ENCODE peak calls at places on chromosomes 3 and 15, in seven cellular contexts. One of them, this sample, is unnamed.
A peak's percentile ranks its signal among the peaks of the same experiment; 100 is the strongest.

GRCh38 chr3:96334779-96335178 is 479.6 kb upstream of the EPHA6 start:
- DNase-seq in SJSA1: no peak
- DNase-seq in sigmoid colon: no peak
- DNase-seq in heart left ventricle: no peak
- DNase-seq in astrocyte: no peak
- DNase-seq in uterus: no peak
- DNase-seq in endodermal cell: no peak
- DNase-seq in this sample: no peak

GRCh38 chr3:135125171-135125801 is 330.2 kb downstream of the EPHB1 start:
- DNase-seq in sigmoid colon: no peak
- DNase-seq in heart left ventricle: no peak
- DNase-seq in endodermal cell: peak; percentile 75
- DNase-seq in SJSA1: peak; percentile 4
- DNase-seq in astrocyte: peak; percentile 12
- DNase-seq in uterus: no peak
- DNase-seq in this sample: peak; percentile 59

GRCh38 chr15:70584838-70585706 is 178.3 kb downstream of the UACA start:
- DNase-seq in astrocyte: peak; percentile 63
- DNase-seq in endodermal cell: peak; percentile 94
- DNase-seq in uterus: no peak
- DNase-seq in heart left ventricle: no peak
- DNase-seq in SJSA1: no peak
- DNase-seq in sigmoid colon: no peak
- DNase-seq in this sample: peak; percentile 97

GRCh38 chr3:55724851-55725250 is 237.7 kb upstream of the WNT5A start:
- DNase-seq in endodermal cell: no peak
- DNase-seq in heart left ventricle: no peak
- DNase-seq in sigmoid colon: no peak
- DNase-seq in uterus: no peak
- DNase-seq in astrocyte: no peak
- DNase-seq in SJSA1: no peak
- DNase-seq in this sample: no peak

GRCh38 chr3:129836381-129837056 is 57.0 kb downstream of the TMCC1 start:
- DNase-seq in heart left ventricle: no peak
- DNase-seq in SJSA1: no peak
- DNase-seq in endodermal cell: peak; percentile 79
- DNase-seq in uterus: no peak
- DNase-seq in astrocyte: no peak
- DNase-seq in sigmoid colon: no peak
- DNase-seq in this sample: peak; percentile 28

GRCh38 chr15:60695713-60696522 is 217.0 kb upstream of the ICE2 start:
- DNase-seq in astrocyte: peak; percentile 47
- DNase-seq in heart left ventricle: no peak
- DNase-seq in SJSA1: no peak
- DNase-seq in endodermal cell: no peak
- DNase-seq in sigmoid colon: no peak
- DNase-seq in uterus: no peak
- DNase-seq in this sample: no peak

GRCh38 chr3:188683032-188683491 is 488.7 kb upstream of the TPRG1 start:
- DNase-seq in astrocyte: peak; percentile 100
- DNase-seq in heart left ventricle: no peak
- DNase-seq in uterus: no peak
- DNase-seq in SJSA1: no peak
- DNase-seq in sigmoid colon: no peak
- DNase-seq in endodermal cell: no peak
- DNase-seq in this sample: no peak

GRCh38 chr3:172074578-172074977 is 35.2 kb downstream of the FNDC3B start:
- DNase-seq in SJSA1: no peak
- DNase-seq in sigmoid colon: peak; percentile 78
- DNase-seq in uterus: no peak
- DNase-seq in astrocyte: no peak
- DNase-seq in endodermal cell: no peak
- DNase-seq in heart left ventricle: no peak
- DNase-seq in this sample: no peak

GRCh38 chr15:101445562-101446526 is 43.7 kb downstream of the PCSK6 start:
- DNase-seq in endodermal cell: peak; percentile 17
- DNase-seq in SJSA1: peak; percentile 31
- DNase-seq in uterus: no peak
- DNase-seq in sigmoid colon: peak; percentile 71
- DNase-seq in astrocyte: peak; percentile 8
- DNase-seq in heart left ventricle: peak; percentile 83
- DNase-seq in this sample: no peak

GRCh38 chr3:128567705-128568356 is 74.8 kb upstream of the GATA2 start:
- DNase-seq in astrocyte: no peak
- DNase-seq in heart left ventricle: no peak
- DNase-seq in SJSA1: no peak
- DNase-seq in sigmoid colon: peak; percentile 38
- DNase-seq in uterus: no peak
- DNase-seq in endodermal cell: peak; percentile 71
- DNase-seq in this sample: no peak
- H3K4me3 ChIP-seq in astrocyte: no peak overlapping the region
- H3K4me3 ChIP-seq in heart left ventricle: no peak overlapping the region
- H3K4me3 ChIP-seq in SJSA1: no peak overlapping the region
- H3K4me3 ChIP-seq in sigmoid colon: no peak overlapping the region
- H3K4me3 ChIP-seq in uterus: no peak overlapping the region
- H3K4me3 ChIP-seq in endodermal cell: no peak overlapping the region
- H3K4me3 ChIP-seq in this sample: no peak overlapping the region

DNA sequence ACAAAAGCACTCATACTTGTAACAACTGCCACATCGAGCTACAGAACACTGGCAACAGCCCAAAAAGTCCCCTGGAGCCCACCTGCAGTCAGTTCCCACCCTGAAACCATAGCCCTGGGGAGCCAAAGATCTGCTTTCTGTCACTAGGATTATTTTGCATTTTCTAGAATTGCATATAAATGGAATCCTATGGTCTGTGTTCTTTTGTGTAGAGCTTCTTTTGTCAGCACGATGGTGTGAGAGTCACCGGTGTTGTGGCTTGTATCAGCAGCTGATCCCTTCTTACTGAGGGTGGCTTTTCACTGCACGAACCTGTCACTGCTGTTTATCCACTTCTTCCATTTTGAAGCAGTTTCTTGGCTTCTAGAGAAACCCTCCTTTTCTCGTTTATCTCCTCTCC is 60.1 kb upstream of the PRR23E start:
- DNase-seq in SJSA1: no peak
- DNase-seq in heart left ventricle: no peak
- DNase-seq in astrocyte: no peak
- DNase-seq in sigmoid colon: no peak
- DNase-seq in uterus: no peak
- DNase-seq in endodermal cell: peak; percentile 36
- DNase-seq in this sample: no peak
- H3K27me3 ChIP-seq in SJSA1: peaks cover 48% of the 10 kb centered on the region
- H3K27me3 ChIP-seq in heart left ventricle: no peaks in the 10 kb centered on the region
- H3K27me3 ChIP-seq in astrocyte: peaks cover 32% of the 10 kb centered on the region
- H3K27me3 ChIP-seq in sigmoid colon: peaks cover 13% of the 10 kb centered on the region
- H3K27me3 ChIP-seq in uterus: no peaks in the 10 kb centered on the region
- H3K27me3 ChIP-seq in endodermal cell: peaks cover 41% of the 10 kb centered on the region
- H3K27me3 ChIP-seq in this sample: peaks cover 20% of the 10 kb centered on the region

DNA sequence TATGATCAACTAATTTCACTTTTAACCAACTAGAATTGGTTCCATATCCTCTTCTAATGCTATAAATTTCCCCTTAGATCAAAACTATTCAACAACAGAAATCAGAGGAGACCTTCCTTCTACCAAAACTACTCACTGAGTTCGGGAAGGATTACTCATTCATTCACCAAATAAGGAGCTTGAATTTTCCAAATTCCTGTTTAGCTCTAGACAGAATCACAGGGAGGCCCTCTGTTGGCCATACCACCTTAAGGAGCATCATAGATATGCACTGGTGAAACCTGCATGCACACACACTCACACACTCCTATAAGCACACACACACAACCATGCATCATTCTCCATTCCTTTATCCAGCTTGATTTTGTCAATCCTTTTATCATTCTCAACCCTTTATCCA is 49.0 kb downstream of the SUCLG2 start:
- DNase-seq in uterus: no peak
- DNase-seq in sigmoid colon: no peak
- DNase-seq in astrocyte: peak; percentile 78
- DNase-seq in SJSA1: peak; percentile 31
- DNase-seq in endodermal cell: no peak
- DNase-seq in heart left ventricle: no peak
- DNase-seq in this sample: no peak
- H3K36me3 ChIP-seq in uterus: no peaks in the 10 kb centered on the region
- H3K36me3 ChIP-seq in sigmoid colon: peaks cover 47% of the 10 kb centered on the region
- H3K36me3 ChIP-seq in astrocyte: peaks cover 13% of the 10 kb centered on the region
- H3K36me3 ChIP-seq in SJSA1: peaks cover 37% of the 10 kb centered on the region
- H3K36me3 ChIP-seq in endodermal cell: peaks cover 27% of the 10 kb centered on the region
- H3K36me3 ChIP-seq in heart left ventricle: peaks cover 54% of the 10 kb centered on the region
- H3K36me3 ChIP-seq in this sample: no peaks in the 10 kb centered on the region

GRCh38 chr15:63194291-63194681 is 4.9 kb downstream of the RAB8B start:
- DNase-seq in heart left ventricle: no peak
- DNase-seq in astrocyte: no peak
- DNase-seq in endodermal cell: no peak
- DNase-seq in sigmoid colon: no peak
- DNase-seq in SJSA1: no peak
- DNase-seq in uterus: no peak
- DNase-seq in this sample: no peak
- H3K4me3 ChIP-seq in heart left ventricle: no peak overlapping the region
- H3K4me3 ChIP-seq in astrocyte: no peak overlapping the region
- H3K4me3 ChIP-seq in endodermal cell: no peak overlapping the region
- H3K4me3 ChIP-seq in sigmoid colon: no peak overlapping the region
- H3K4me3 ChIP-seq in SJSA1: no peak overlapping the region
- H3K4me3 ChIP-seq in uterus: no peak overlapping the region
- H3K4me3 ChIP-seq in this sample: no peak overlapping the region

GRCh38 chr15:96406701-96407100 is 76.2 kb downstream of the NR2F2 start:
- DNase-seq in heart left ventricle: no peak
- DNase-seq in uterus: no peak
- DNase-seq in SJSA1: no peak
- DNase-seq in sigmoid colon: no peak
- DNase-seq in astrocyte: no peak
- DNase-seq in endodermal cell: no peak
- DNase-seq in this sample: no peak

GRCh38 chr15:96403932-96404331 is 73.4 kb downstream of the NR2F2 start:
- DNase-seq in SJSA1: no peak
- DNase-seq in sigmoid colon: no peak
- DNase-seq in endodermal cell: no peak
- DNase-seq in astrocyte: no peak
- DNase-seq in heart left ventricle: no peak
- DNase-seq in uterus: no peak
- DNase-seq in this sample: no peak

GRCh38 chr15:96404560-96404959 is 74.1 kb downstream of the NR2F2 start:
- DNase-seq in endodermal cell: no peak
- DNase-seq in sigmoid colon: no peak
- DNase-seq in SJSA1: no peak
- DNase-seq in astrocyte: no peak
- DNase-seq in heart left ventricle: no peak
- DNase-seq in uterus: no peak
- DNase-seq in this sample: no peak

GRCh38 chr15:96402403-96402802 is 71.9 kb downstream of the NR2F2 start:
- DNase-seq in sigmoid colon: no peak
- DNase-seq in astrocyte: no peak
- DNase-seq in uterus: no peak
- DNase-seq in SJSA1: no peak
- DNase-seq in endodermal cell: no peak
- DNase-seq in heart left ventricle: no peak
- DNase-seq in this sample: no peak

GRCh38 chr15:96403071-96403470 is 72.6 kb downstream of the NR2F2 start:
- DNase-seq in endodermal cell: no peak
- DNase-seq in uterus: no peak
- DNase-seq in SJSA1: no peak
- DNase-seq in sigmoid colon: no peak
- DNase-seq in heart left ventricle: no peak
- DNase-seq in astrocyte: no peak
- DNase-seq in this sample: no peak
- H3K27me3 ChIP-seq in endodermal cell: peaks cover 96% of the 10 kb centered on the region
- H3K27me3 ChIP-seq in uterus: no peaks in the 10 kb centered on the region
- H3K27me3 ChIP-seq in SJSA1: peaks cover 3% of the 10 kb centered on the region
- H3K27me3 ChIP-seq in sigmoid colon: peaks cover 37% of the 10 kb centered on the region
- H3K27me3 ChIP-seq in heart left ventricle: peaks cover 35% of the 10 kb centered on the region
- H3K27me3 ChIP-seq in astrocyte: peaks cover 23% of the 10 kb centered on the region
- H3K27me3 ChIP-seq in this sample: peaks cover 45% of the 10 kb centered on the region

DNA sequence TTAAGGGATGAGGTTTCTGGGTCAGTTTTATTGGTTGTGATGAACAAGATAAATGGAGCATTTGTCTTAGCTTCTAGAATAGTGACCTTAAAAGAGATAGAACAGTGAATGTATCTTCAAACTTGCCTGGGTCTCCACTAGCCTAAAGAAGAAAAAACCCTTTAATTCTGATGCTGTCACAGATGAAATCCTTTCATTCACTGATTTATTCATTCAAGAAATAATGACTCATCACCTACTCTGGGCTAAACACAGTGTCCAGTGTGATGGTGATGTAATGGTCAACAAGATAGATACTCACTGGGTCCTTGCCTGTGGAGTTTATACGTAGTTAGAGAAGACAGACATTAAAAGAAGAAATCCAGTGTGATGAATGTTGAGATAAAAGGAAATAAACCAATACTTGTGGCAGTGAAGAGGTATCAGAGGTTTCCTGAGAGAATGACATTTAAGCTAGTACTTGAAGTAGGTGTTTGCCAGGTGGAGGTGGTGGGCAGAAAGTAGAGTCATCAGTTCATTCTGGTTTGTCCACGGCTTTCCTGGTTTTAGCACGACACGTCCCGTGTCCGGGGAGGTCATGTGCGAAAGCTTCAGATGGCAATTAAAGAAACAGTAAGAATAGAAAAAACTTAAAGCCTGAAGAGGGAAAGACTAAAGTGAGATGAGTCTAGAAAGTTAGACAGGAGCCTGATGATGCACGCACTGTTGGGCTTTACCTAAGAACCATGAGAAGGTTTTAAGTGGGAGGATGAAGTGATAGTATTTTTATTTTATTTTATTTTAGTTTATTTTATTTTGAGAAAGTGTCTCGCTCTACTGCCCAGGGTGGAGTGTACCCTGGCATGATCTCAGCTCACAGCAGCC is 18.5 kb downstream of the PAK2 start:
- DNase-seq in sigmoid colon: no peak
- DNase-seq in astrocyte: peak; percentile 81
- DNase-seq in uterus: no peak
- DNase-seq in heart left ventricle: no peak
- DNase-seq in SJSA1: peak; percentile 24
- DNase-seq in endodermal cell: no peak
- DNase-seq in this sample: no peak
- H3K36me3 ChIP-seq in sigmoid colon: no peaks in the 10 kb centered on the region
- H3K36me3 ChIP-seq in astrocyte: peaks cover 4% of the 10 kb centered on the region
- H3K36me3 ChIP-seq in uterus: no peaks in the 10 kb centered on the region
- H3K36me3 ChIP-seq in heart left ventricle: no peaks in the 10 kb centered on the region
- H3K36me3 ChIP-seq in SJSA1: no peaks in the 10 kb centered on the region
- H3K36me3 ChIP-seq in endodermal cell: peaks cover 53% of the 10 kb centered on the region
- H3K36me3 ChIP-seq in this sample: no peaks in the 10 kb centered on the region